ENCODE peak calls at places on chromosome 9, in four cellular contexts. Y is K562, R is HepG2, I is GM12878. E is an unnamed sample.

GRCh38 chr9:132669329-132669635 is 501 bp downstream of the DDX31 start:
- DNase-seq in I (no peak), Y (no peak), R (no peak), E (no peak)

GRCh38 chr9:13083973-13084528 is 195.4 kb downstream of the MPDZ start:
- DNase-seq in Y (no peak), R (no peak), I (no peak), E (no peak)

GRCh38 chr9:97307500-97308163 is at the start of gene CCDC180:
- DNase-seq in R (no peak), Y (no peak), I (no peak), E (no peak)

GRCh38 chr9:125477089-125477544 is 215.5 kb downstream of the GAPVD1 start:
- DNase-seq in R (no peak), I (no peak), Y (peak; percentile 90), E (no peak)

GRCh38 chr9:120539951-120540350 is 40.0 kb downstream of the CDK5RAP2 start:
- DNase-seq in I (no peak), R (no peak), Y (no peak), E (no peak)

GRCh38 chr9:37675661-37676060 is 24.9 kb downstream of the FRMPD1 start:
- DNase-seq in Y (no peak), I (no peak), R (no peak), E (no peak)

GRCh38 chr9:108443278-108443633 is 412.5 kb downstream of the ACTL7B start:
- DNase-seq in R (peak; percentile 58), I (no peak), Y (no peak), E (no peak)

GRCh38 chr9:87803166-87803565 is 77.2 kb downstream of the CTSL start:
- DNase-seq in R (no peak), I (no peak), Y (no peak), E (no peak)

GRCh38 chr9:110875275-110875674 is 163.0 kb downstream of the LPAR1 start:
- DNase-seq in R (no peak), Y (no peak), I (peak; percentile 48), E (no peak)

GRCh38 chr9:94865599-94866456 is 139.3 kb downstream of the AOPEP start:
- DNase-seq in Y (no peak), R (no peak), I (no peak), E (no peak)

GRCh38 chr9:3012843-3013242 is 168.9 kb upstream of the PUM3 start:
- DNase-seq in R (no peak), Y (no peak), I (no peak), E (no peak)

GRCh38 chr9:81086421-81086820 is 602.9 kb downstream of the TLE1 start:
- DNase-seq in Y (no peak), I (no peak), R (no peak), E (no peak)

GRCh38 chr9:127768666-127769065 is 9.8 kb downstream of the SH2D3C start:
- DNase-seq in R (no peak), I (no peak), Y (no peak), E (no peak)

GRCh38 chr9:108919517-108919916 is 14.4 kb downstream of the ELP1 start:
- DNase-seq in R (peak; percentile 67), I (no peak), Y (no peak), E (no peak)

GRCh38 chr9:33198163-33198562 is 31.0 kb upstream of the B4GALT1 start:
- DNase-seq in R (no peak), Y (no peak), I (no peak), E (no peak)

GRCh38 chr9:137217276-137218211 is 4.5 kb downstream of the RNF208 start:
- DNase-seq in R (peak; percentile 66), I (no peak), Y (peak; percentile 92), E (no peak)

GRCh38 chr9:32264171-32264862 is 120.1 kb upstream of the ACO1 start:
- DNase-seq in Y (peak; percentile 3), I (no peak), R (peak; percentile 7), E (no peak)

GRCh38 chr9:75935606-75936005 is 45.1 kb downstream of the PCSK5 start:
- DNase-seq in I (no peak), R (no peak), Y (no peak), E (no peak)

GRCh38 chr9:37428345-37428744 is 5.8 kb downstream of the GRHPR start:
- DNase-seq in R (no peak), I (no peak), Y (no peak), E (no peak)

GRCh38 chr9:115349542-115349941 is 231.6 kb upstream of the TNC start:
- DNase-seq in Y (no peak), I (no peak), R (no peak), E (peak; percentile 32)

GRCh38 chr9:110922145-110922544 is 116.1 kb downstream of the LPAR1 start:
- DNase-seq in Y (no peak), R (no peak), I (no peak), E (no peak)

GRCh38 chr9:2477755-2478154 is 143.8 kb upstream of the VLDLR start:
- DNase-seq in R (peak; percentile 7), Y (no peak), I (no peak), E (no peak)

GRCh38 chr9:84383178-84383577 is 42.6 kb upstream of the SLC28A3 start:
- DNase-seq in I (no peak), R (no peak), Y (no peak), E (no peak)

GRCh38 chr9:84386753-84387152 is 46.2 kb upstream of the SLC28A3 start:
- DNase-seq in R (no peak), I (no peak), Y (no peak), E (no peak)

GRCh38 chr9:84382728-84383127 is 42.2 kb upstream of the SLC28A3 start:
- DNase-seq in I (no peak), R (no peak), Y (no peak), E (no peak)

GRCh38 chr9:84385357-84386040 is 44.9 kb upstream of the SLC28A3 start:
- DNase-seq in R (no peak), Y (no peak), I (no peak), E (no peak)

DNA sequence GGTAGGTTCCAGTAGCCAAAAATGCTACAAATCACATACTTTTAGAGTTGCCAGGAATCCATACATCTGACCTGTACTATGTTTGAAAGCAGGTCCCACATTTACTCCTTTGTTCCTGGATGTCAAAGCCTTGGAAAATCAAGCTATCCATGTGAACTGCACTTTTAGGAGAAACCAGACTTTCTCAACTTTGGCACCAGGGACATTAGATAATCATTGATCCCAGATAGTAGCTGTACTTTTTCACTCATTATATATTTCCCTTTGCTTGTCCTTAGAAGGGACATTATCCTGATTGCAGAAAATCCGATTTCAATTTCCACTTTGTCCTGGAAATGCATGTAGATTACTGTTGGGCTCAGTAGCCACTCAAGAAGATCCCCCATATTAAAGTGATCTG is 44.1 kb upstream of the SLC28A3 start:
- DNase-seq in Y (no peak), R (no peak), I (no peak), E (no peak)
- TF ChIP-seq MYC in Y (no peak), R (no peak), I (no peak), E (no peak)

DNA sequence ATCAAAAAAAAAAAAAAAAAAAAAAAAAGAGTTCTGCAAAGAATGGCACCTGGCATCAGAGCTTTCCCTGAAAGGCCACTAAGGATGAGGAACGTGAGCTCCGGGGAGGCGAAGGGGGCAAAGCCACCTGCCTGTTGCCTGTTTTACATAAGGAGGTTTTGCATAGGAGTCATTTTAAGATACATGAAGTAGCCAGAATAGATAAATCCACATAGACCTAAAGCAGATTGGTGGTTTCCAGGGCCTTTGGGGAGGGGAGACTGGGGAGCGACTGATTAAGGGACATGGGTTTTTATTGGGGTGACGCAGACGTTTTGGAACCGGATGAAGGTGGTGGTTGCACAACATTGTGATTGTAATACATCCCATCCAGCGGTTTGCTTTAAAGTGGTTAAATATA is 7.1 kb downstream of the NEK6 start:
- DNase-seq in I (peak; percentile 91), R (no peak), Y (no peak), E (no peak)
- TF ChIP-seq ESRRA in I (no peak), R (no peak), Y (no peak), E (no peak)

DNA sequence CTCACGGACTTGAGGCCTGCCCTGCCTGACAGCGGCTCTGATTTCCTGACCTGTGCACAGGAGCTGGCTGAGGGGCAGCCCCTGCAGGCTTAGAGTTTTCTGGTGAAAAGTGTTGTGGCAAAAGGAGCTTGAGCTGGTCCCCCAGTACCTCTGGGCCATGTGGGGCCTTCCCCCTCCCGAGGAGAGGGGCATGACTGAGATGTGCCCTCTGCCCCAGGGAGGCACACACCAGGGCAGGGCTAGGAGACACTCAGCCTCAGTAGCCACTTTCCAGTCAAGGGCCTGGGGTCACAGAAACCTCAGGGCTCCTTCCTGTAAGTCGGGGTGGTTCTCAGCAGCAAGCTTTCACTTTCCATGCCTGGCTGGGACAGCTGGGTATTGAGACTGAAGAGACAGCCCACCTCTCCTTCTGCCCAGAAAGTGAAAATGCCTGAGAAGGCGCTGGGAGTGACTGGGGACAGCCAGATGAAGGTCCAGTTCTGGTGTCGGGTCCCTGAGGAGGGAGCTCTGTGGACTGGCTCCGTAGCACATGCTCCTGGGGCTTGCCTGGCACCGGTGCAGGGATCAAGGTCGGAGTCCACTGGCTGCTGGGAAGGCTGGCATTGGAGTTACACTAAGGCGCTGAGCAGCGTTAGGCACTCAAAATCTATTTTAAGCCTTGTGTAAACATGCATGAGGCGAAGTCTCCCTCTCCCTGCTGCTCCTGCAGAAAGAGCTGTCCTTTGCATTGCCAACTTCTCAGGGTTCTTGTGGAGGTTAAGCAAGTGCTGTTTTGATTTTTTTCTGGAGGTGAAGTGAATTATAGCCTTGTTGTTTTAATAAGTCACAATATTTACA is 394.9 kb downstream of the GADD45G start:
- DNase-seq in Y (no peak), R (peak; percentile 55), I (peak; percentile 61), E (peak; percentile 18)
- TF ChIP-seq MYC in Y (no peak), R (peak; percentile 73), I (no peak), E (peak; percentile 37)

DNA sequence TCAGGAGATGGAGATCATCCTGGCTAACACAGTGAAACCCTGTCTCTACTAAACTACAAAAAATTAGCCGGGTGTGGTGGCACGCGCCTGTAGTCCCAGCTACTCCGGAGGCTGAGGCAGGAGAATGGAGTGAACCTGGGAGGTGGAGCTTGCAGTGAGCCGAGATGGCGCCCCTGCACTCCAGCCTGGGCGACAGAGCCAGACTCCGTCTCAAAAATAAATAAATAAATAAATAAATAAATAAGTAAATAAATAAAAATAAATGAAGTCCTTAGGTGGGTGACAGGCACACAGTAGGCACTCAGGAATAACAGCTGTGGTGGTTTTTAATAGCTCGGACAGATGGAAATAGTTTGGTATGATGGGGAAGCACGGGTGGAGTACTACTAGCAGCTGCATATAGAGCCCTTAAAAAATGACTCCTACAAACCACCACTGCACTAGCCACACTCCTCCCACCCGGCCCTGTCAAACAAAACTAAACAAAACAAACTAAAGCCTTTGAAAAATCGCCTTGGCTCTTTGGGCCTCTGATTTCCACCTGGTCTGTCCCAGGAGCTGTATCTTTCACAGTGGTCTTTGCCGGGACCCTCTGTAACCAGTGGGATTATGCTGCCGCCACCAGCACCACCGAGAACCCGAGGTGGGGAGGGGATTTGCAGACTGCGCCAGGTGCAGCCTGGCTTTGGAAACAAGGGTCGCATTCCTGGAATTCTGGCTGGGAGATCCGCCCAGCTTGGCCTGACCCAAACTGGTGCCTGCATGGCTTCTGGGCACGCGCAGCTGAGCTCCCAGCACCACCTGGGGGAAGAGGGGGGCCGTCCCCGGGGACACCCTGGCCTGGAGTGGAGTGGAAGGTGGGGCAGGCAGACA is 5.1 kb upstream of the WDR5 start:
- DNase-seq in I (no peak), Y (no peak), R (peak; percentile 35), E (no peak)
- TF ChIP-seq ESRRA in I (no peak), Y (no peak), R (no peak), E (no peak)